ENCODE peak calls at places on chromosomes 1 and 21, in four cellular contexts. O is HepG2, N is A549, K is sigmoid colon. H is an unnamed sample.

GRCh38 chr1:1213153-1213918 is 617 bp downstream of the TNFRSF4 start:
- DNase-seq in O (no peak), N (no peak), K (no peak), H (peak; percentile 61)

GRCh38 chr1:116256875-116257823 is 115.9 kb upstream of the ATP1A1 start:
- DNase-seq in O (no peak), N (no peak), K (no peak), H (peak; percentile 64)

GRCh38 chr1:3529099-3529729 is 74.7 kb downstream of the ARHGEF16 start:
- DNase-seq in O (no peak), N (no peak), K (no peak), H (peak; percentile 89)

GRCh38 chr1:160575112-160575664 is 4.1 kb downstream of the CD84 start:
- DNase-seq in O (no peak), N (no peak), K (no peak), H (no peak)

GRCh38 chr1:70140343-70140742 is 65.0 kb downstream of the LRRC40 start:
- DNase-seq in O (no peak), N (no peak), K (no peak), H (no peak)

GRCh38 chr21:45033791-45034555 is 40.4 kb upstream of the ADARB1 start:
- DNase-seq in O (no peak), N (no peak), K (peak; percentile 78), H (no peak)

GRCh38 chr1:87462894-87463293 is 134.2 kb downstream of the LMO4 start:
- DNase-seq in O (no peak), N (no peak), K (no peak), H (no peak)

GRCh38 chr1:157429841-157430240 is 122.5 kb downstream of the FCRL5 start:
- DNase-seq in O (no peak), N (no peak), K (no peak), H (no peak)

GRCh38 chr1:207944571-207944970 is 33.6 kb upstream of the CD34 start:
- DNase-seq in O (no peak), N (no peak), K (no peak), H (no peak)

GRCh38 chr21:26954591-26955214 is 12.2 kb downstream of the ADAMTS5 start:
- DNase-seq in O (no peak), N (no peak), K (no peak), H (no peak)

GRCh38 chr1:52153898-52154297 is 12.0 kb downstream of the ZFYVE9 start:
- DNase-seq in O (no peak), N (no peak), K (no peak), H (no peak)

DNA sequence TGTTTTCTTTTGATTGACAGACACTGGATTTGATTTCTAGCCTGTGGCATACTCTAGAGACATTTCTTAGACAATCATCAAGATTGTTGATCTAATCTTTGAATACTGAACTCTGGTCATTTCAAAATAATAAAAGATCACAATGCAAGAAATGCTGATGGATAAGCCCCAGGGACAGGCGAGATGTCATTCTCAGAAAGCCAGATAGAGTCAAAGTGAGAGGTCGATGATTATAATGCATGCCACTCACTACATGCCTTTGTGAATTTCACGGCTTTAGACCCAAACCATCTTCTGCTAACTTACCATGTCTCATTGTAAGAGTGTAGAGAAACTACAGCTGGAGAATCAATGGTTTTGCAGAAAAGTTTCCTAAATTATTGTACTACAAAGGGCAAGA is 257.1 kb downstream of the DYRK1A start:
- DNase-seq in O (no peak), N (no peak), K (no peak), H (no peak)
- TF ChIP-seq EP300 in O (no peak), N (no peak), K (no peak), H (no peak)

GRCh38 chr1:201335174-201335870 is 42.2 kb downstream of the TNNT2 start:
- DNase-seq in O (no peak), N (no peak), K (peak; percentile 57), H (no peak)

GRCh38 chr1:201332616-201333335 is 44.7 kb downstream of the TNNT2 start:
- DNase-seq in O (no peak), N (no peak), K (peak; percentile 42), H (no peak)

GRCh38 chr1:201335901-201336300 is 41.6 kb downstream of the TNNT2 start:
- DNase-seq in O (no peak), N (no peak), K (peak; percentile 35), H (no peak)

GRCh38 chr1:201334325-201335173 is 42.9 kb downstream of the TNNT2 start:
- DNase-seq in O (no peak), N (no peak), K (peak; percentile 13), H (no peak)

GRCh38 chr1:201336711-201337450 is 40.6 kb downstream of the TNNT2 start:
- DNase-seq in O (no peak), N (no peak), K (peak; percentile 35), H (no peak)
- H3K27ac ChIP-seq in O (no peak overlapping the region), N (no peak overlapping the region), K (no peak overlapping the region), H (no peak overlapping the region)

GRCh38 chr1:54271341-54271740 is 71.4 kb downstream of the MRPL37 start:
- DNase-seq in O (no peak), N (no peak), K (no peak), H (peak; percentile 69)

GRCh38 chr1:54273837-54274192 is 73.8 kb downstream of the MRPL37 start:
- DNase-seq in O (no peak), N (no peak), K (peak; percentile 93), H (no peak)

GRCh38 chr1:54272134-54272533 is 72.2 kb downstream of the MRPL37 start:
- DNase-seq in O (no peak), N (no peak), K (no peak), H (no peak)

GRCh38 chr1:54273092-54273836 is 73.3 kb downstream of the MRPL37 start:
- DNase-seq in O (no peak), N (no peak), K (peak; percentile 96), H (peak; percentile 87)

GRCh38 chr1:54272772-54273091 is 72.8 kb downstream of the MRPL37 start:
- DNase-seq in O (no peak), N (no peak), K (no peak), H (no peak)
- TF ChIP-seq EP300 in O (no peak), N (no peak), K (no peak), H (no peak)

GRCh38 chr1:162732566-162733335 is 57.8 kb upstream of the HSD17B7 start:
- DNase-seq in O (peak; percentile 68), N (no peak), K (peak; percentile 86), H (no peak)
- H3K27ac ChIP-seq in O (peak overlapping the region; percentile 57), N (no peak overlapping the region), K (peak overlapping the region; percentile 80), H (peak overlapping the region; percentile 67)

DNA sequence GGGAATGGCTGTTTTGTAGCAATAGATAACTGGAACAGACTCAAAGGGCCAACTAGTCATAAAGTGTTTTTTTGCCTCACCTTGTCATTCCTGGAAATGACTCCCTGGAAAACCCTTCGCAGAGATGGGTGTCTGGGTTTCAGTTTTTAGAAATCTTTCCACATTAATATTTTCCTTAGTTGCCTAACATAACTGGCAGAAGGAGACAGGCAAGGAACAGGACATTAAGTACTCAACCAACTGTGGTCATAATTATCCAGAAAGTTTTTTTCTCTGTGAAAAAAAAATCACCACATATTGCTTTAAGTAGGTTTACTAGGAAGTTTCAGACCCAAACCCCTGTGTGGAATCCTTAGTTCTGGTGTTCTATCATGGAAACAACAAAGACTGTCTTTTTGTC is 3.4 kb upstream of the CMPK1 start:
- DNase-seq in O (no peak), N (no peak), K (no peak), H (no peak)
- TF ChIP-seq EP300 in O (no peak), N (no peak), K (no peak), H (no peak)

GRCh38 chr21:43702785-43703067 is 16.2 kb upstream of the PDXK start:
- DNase-seq in O (no peak), N (no peak), K (no peak), H (no peak)
- H3K27ac ChIP-seq in O (peak overlapping the region; percentile 66), N (no peak overlapping the region), K (no peak overlapping the region), H (peak overlapping the region; percentile 3)

GRCh38 chr21:29237110-29238051 is 61.3 kb upstream of the BACH1 start:
- DNase-seq in O (no peak), N (no peak), K (no peak), H (no peak)
- TF ChIP-seq EP300 in O (no peak), N (no peak), K (peak; percentile 16), H (no peak)

GRCh38 chr1:183236158-183236725 is 50.2 kb downstream of the LAMC2 start:
- DNase-seq in O (no peak), N (no peak), K (no peak), H (no peak)

GRCh38 chr1:183237046-183237445 is 51.0 kb downstream of the LAMC2 start:
- DNase-seq in O (no peak), N (no peak), K (no peak), H (no peak)

GRCh38 chr1:183235503-183235902 is 49.4 kb downstream of the LAMC2 start:
- DNase-seq in O (no peak), N (no peak), K (no peak), H (no peak)

GRCh38 chr1:183233113-183233512 is 47.0 kb downstream of the LAMC2 start:
- DNase-seq in O (no peak), N (no peak), K (no peak), H (no peak)

GRCh38 chr1:183234660-183235476 is 48.8 kb downstream of the LAMC2 start:
- DNase-seq in O (peak; percentile 21), N (peak; percentile 59), K (peak; percentile 92), H (peak; percentile 45)
- H3K27ac ChIP-seq in O (no peak overlapping the region), N (peak overlapping the region; percentile 67), K (peak overlapping the region; percentile 91), H (peak overlapping the region; percentile 84)

DNA sequence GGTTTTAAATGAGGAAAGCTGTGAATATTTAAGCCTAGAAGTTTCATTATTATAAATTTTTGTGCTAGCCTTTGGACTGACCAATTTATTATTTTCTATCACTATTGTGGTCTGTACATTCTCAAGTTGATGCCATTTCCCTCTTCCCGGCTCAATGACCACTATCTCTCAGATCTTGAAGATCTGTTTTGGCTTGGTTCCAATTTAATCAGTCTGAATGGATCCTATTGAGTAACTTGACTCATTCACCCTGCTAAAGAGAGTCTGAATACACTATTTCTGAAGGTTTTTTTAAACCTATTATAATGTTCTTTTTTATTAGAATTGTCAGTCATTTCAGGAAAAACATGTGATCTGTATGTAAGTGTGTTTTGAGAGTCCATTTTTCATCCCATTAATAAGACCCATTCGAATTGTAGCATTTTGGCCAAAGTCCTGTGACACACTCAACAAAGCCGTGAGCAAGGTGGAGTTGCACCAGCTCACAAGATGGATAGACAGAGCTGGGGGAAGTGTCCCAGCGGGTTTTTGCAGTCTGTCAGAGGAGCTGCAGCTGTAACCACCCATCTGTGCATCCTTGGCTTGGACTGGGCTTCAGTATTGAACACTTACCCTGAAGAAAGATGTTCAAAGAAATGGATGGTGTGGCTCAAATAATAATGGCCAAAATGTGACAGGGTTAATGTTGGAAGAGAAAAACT is 145.6 kb downstream of the NFIA start:
- DNase-seq in O (no peak), N (no peak), K (no peak), H (no peak)
- TF ChIP-seq EP300 in O (no peak), N (no peak), K (no peak), H (no peak)